ENCODE peak calls at places on chromosomes 13 and 19, in five cellular contexts. One of them, this sample, is unnamed.

GRCh38 chr19:7869453-7869909 is 4.7 kb downstream of the PRR36 start:
- DNase-seq in esophagus squamous epithelium: no peak
- DNase-seq in fibroblast of lung: peak; percentile 25
- DNase-seq in PC-3: peak; percentile 80
- DNase-seq in body of pancreas: peak; percentile 83
- DNase-seq in this sample: peak; percentile 67

GRCh38 chr19:7677664-7678311 is 898 bp downstream of the MCEMP1 start:
- DNase-seq in esophagus squamous epithelium: no peak
- DNase-seq in fibroblast of lung: no peak
- DNase-seq in PC-3: no peak
- DNase-seq in body of pancreas: no peak
- DNase-seq in this sample: no peak

GRCh38 chr19:52034051-52034728 is 6.0 kb upstream of the ZNF614 start:
- DNase-seq in esophagus squamous epithelium: no peak
- DNase-seq in fibroblast of lung: peak; percentile 24
- DNase-seq in PC-3: no peak
- DNase-seq in body of pancreas: no peak
- DNase-seq in this sample: no peak

GRCh38 chr13:94346261-94347019 is 133.0 kb downstream of the DCT start:
- DNase-seq in esophagus squamous epithelium: no peak
- DNase-seq in fibroblast of lung: no peak
- DNase-seq in PC-3: no peak
- DNase-seq in body of pancreas: no peak
- DNase-seq in this sample: no peak

GRCh38 chr19:15022752-15023151 is 26.5 kb upstream of the CASP14 start:
- DNase-seq in esophagus squamous epithelium: no peak
- DNase-seq in fibroblast of lung: no peak
- DNase-seq in PC-3: no peak
- DNase-seq in body of pancreas: peak; percentile 90
- DNase-seq in this sample: no peak

GRCh38 chr19:10315335-10316214 is at the start of gene FDX2:
- DNase-seq in esophagus squamous epithelium: no peak
- DNase-seq in fibroblast of lung: peak; percentile 72
- DNase-seq in PC-3: peak; percentile 90
- DNase-seq in body of pancreas: peak; percentile 93
- DNase-seq in this sample: peak; percentile 90

GRCh38 chr19:49133621-49134454 is 14.5 kb downstream of the PPFIA3 start:
- DNase-seq in esophagus squamous epithelium: no peak
- DNase-seq in fibroblast of lung: peak; percentile 63
- DNase-seq in PC-3: no peak
- DNase-seq in body of pancreas: peak; percentile 77
- DNase-seq in this sample: peak; percentile 88

GRCh38 chr19:43841990-43842389 is 14.9 kb downstream of the ZNF283 start:
- DNase-seq in esophagus squamous epithelium: no peak
- DNase-seq in fibroblast of lung: no peak
- DNase-seq in PC-3: no peak
- DNase-seq in body of pancreas: no peak
- DNase-seq in this sample: no peak

GRCh38 chr13:97344250-97345175 is 89.5 kb upstream of the RAP2A start:
- DNase-seq in esophagus squamous epithelium: no peak
- DNase-seq in fibroblast of lung: peak; percentile 75
- DNase-seq in PC-3: peak; percentile 68
- DNase-seq in body of pancreas: peak; percentile 76
- DNase-seq in this sample: peak; percentile 79

GRCh38 chr19:54418930-54419800 is 3.9 kb downstream of the TTYH1 start:
- DNase-seq in esophagus squamous epithelium: no peak
- DNase-seq in fibroblast of lung: no peak
- DNase-seq in PC-3: no peak
- DNase-seq in body of pancreas: no peak
- DNase-seq in this sample: no peak

GRCh38 chr19:32676895-32677359 is 1.3 kb downstream of the RGS9BP start:
- DNase-seq in esophagus squamous epithelium: no peak
- DNase-seq in fibroblast of lung: no peak
- DNase-seq in PC-3: no peak
- DNase-seq in body of pancreas: no peak
- DNase-seq in this sample: no peak

GRCh38 chr13:37211542-37211941 is 106.1 kb upstream of the CSNK1A1L start:
- DNase-seq in esophagus squamous epithelium: no peak
- DNase-seq in fibroblast of lung: no peak
- DNase-seq in PC-3: no peak
- DNase-seq in body of pancreas: no peak
- DNase-seq in this sample: no peak

GRCh38 chr13:108200781-108201398 is 14.4 kb downstream of the LIG4 start:
- DNase-seq in esophagus squamous epithelium: no peak
- DNase-seq in fibroblast of lung: peak; percentile 22
- DNase-seq in PC-3: peak; percentile 61
- DNase-seq in body of pancreas: no peak
- DNase-seq in this sample: no peak

GRCh38 chr19:36115453-36116343 is at the start of gene TBCB:
- DNase-seq in esophagus squamous epithelium: peak; percentile 80
- DNase-seq in fibroblast of lung: peak; percentile 27
- DNase-seq in PC-3: no peak
- DNase-seq in body of pancreas: no peak
- DNase-seq in this sample: peak; percentile 81

GRCh38 chr19:4506449-4507149 is 11.7 kb downstream of the PLIN4 start:
- DNase-seq in esophagus squamous epithelium: no peak
- DNase-seq in fibroblast of lung: peak; percentile 44
- DNase-seq in PC-3: peak; percentile 70
- DNase-seq in body of pancreas: no peak
- DNase-seq in this sample: no peak

GRCh38 chr13:40505196-40505595 is 161.2 kb downstream of the FOXO1 start:
- DNase-seq in esophagus squamous epithelium: no peak
- DNase-seq in fibroblast of lung: no peak
- DNase-seq in PC-3: peak; percentile 7
- DNase-seq in body of pancreas: no peak
- DNase-seq in this sample: no peak

GRCh38 chr19:16951529-16951928 is 62.7 kb downstream of the F2RL3 start:
- DNase-seq in esophagus squamous epithelium: no peak
- DNase-seq in fibroblast of lung: no peak
- DNase-seq in PC-3: peak; percentile 50
- DNase-seq in body of pancreas: no peak
- DNase-seq in this sample: no peak

GRCh38 chr13:73945871-73946270 is 188.3 kb downstream of the KLF12 start:
- DNase-seq in esophagus squamous epithelium: no peak
- DNase-seq in fibroblast of lung: no peak
- DNase-seq in PC-3: no peak
- DNase-seq in body of pancreas: no peak
- DNase-seq in this sample: no peak
- H3K4me1 ChIP-seq in esophagus squamous epithelium: no peaks in the 10 kb centered on the region
- H3K4me1 ChIP-seq in fibroblast of lung: no peaks in the 10 kb centered on the region
- H3K4me1 ChIP-seq in PC-3: no peaks in the 10 kb centered on the region
- H3K4me1 ChIP-seq in body of pancreas: no peaks in the 10 kb centered on the region
- H3K4me1 ChIP-seq in this sample: no peaks in the 10 kb centered on the region

DNA sequence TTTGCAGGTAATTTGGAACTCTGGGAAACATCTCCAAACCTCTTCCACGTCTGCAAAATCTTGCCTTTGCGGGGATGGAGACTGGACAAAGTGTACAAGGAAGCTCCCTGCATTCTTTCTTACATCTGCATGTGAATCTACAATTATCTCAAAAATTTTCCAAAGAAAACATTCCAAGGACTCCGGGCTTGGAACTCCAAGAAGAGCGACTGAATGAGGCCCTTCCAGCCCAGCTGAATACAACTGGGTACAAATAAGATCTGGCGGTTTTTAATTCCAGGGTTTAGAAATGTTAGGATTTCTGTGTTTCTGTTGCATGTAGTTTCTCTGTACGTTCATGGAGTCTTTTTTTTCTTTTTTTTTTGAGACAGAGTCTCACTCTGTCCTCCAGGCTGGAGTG is 28.5 kb downstream of the EXOC3L2 start:
- DNase-seq in esophagus squamous epithelium: no peak
- DNase-seq in fibroblast of lung: no peak
- DNase-seq in PC-3: no peak
- DNase-seq in body of pancreas: no peak
- DNase-seq in this sample: no peak
- H3K27me3 ChIP-seq in esophagus squamous epithelium: no peaks in the 10 kb centered on the region
- H3K27me3 ChIP-seq in fibroblast of lung: peaks cover 34% of the 10 kb centered on the region
- H3K27me3 ChIP-seq in PC-3: peaks cover 12% of the 10 kb centered on the region
- H3K27me3 ChIP-seq in body of pancreas: peaks cover 11% of the 10 kb centered on the region
- H3K27me3 ChIP-seq in this sample: peaks cover 6% of the 10 kb centered on the region

DNA sequence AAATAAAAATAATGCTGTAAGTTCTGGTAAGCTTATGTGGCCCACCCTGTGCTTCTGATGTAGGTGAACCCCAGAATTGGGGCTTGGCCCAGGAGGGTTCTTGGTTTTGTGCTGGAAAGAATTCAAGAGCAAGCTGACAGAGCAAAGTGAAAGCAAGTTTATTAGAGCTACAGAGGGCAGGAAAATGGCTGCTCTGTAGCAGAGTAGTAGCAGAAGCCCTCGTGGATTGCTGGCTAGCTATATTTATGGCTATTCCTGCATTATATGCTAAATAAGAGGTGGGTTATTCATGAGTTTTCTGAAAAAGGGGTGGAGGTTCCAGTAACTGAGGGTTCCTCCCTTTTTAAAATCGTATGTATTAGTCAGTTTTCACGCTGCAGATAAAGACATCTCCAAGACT is 20.5 kb upstream of the ZNF599 start:
- DNase-seq in esophagus squamous epithelium: no peak
- DNase-seq in fibroblast of lung: no peak
- DNase-seq in PC-3: no peak
- DNase-seq in body of pancreas: no peak
- DNase-seq in this sample: no peak
- H3K4me3 ChIP-seq in esophagus squamous epithelium: no peak overlapping the region
- H3K4me3 ChIP-seq in fibroblast of lung: peak overlapping the region; percentile 28
- H3K4me3 ChIP-seq in PC-3: no peak overlapping the region
- H3K4me3 ChIP-seq in body of pancreas: no peak overlapping the region
- H3K4me3 ChIP-seq in this sample: no peak overlapping the region

GRCh38 chr13:33678084-33678483 is 139.9 kb upstream of the RFC3 start:
- DNase-seq in esophagus squamous epithelium: no peak
- DNase-seq in fibroblast of lung: no peak
- DNase-seq in PC-3: no peak
- DNase-seq in body of pancreas: no peak
- DNase-seq in this sample: no peak

GRCh38 chr13:33676700-33677048 is 141.3 kb upstream of the RFC3 start:
- DNase-seq in esophagus squamous epithelium: no peak
- DNase-seq in fibroblast of lung: peak; percentile 45
- DNase-seq in PC-3: peak; percentile 65
- DNase-seq in body of pancreas: peak; percentile 84
- DNase-seq in this sample: peak; percentile 84

GRCh38 chr13:33678906-33679657 is 138.9 kb upstream of the RFC3 start:
- DNase-seq in esophagus squamous epithelium: no peak
- DNase-seq in fibroblast of lung: peak; percentile 34
- DNase-seq in PC-3: peak; percentile 90
- DNase-seq in body of pancreas: peak; percentile 81
- DNase-seq in this sample: peak; percentile 94

GRCh38 chr13:33677215-33677614 is 140.7 kb upstream of the RFC3 start:
- DNase-seq in esophagus squamous epithelium: no peak
- DNase-seq in fibroblast of lung: no peak
- DNase-seq in PC-3: no peak
- DNase-seq in body of pancreas: no peak
- DNase-seq in this sample: peak; percentile 78

GRCh38 chr13:33676045-33676699 is 141.8 kb upstream of the RFC3 start:
- DNase-seq in esophagus squamous epithelium: no peak
- DNase-seq in fibroblast of lung: peak; percentile 6
- DNase-seq in PC-3: peak; percentile 36
- DNase-seq in body of pancreas: peak; percentile 75
- DNase-seq in this sample: peak; percentile 71
- H3K4me1 ChIP-seq in esophagus squamous epithelium: no peaks in the 10 kb centered on the region
- H3K4me1 ChIP-seq in fibroblast of lung: no peaks in the 10 kb centered on the region
- H3K4me1 ChIP-seq in PC-3: peaks cover 30% of the 10 kb centered on the region
- H3K4me1 ChIP-seq in body of pancreas: peaks cover 41% of the 10 kb centered on the region
- H3K4me1 ChIP-seq in this sample: peaks cover 5% of the 10 kb centered on the region

GRCh38 chr13:112132142-112132541 is 65.2 kb downstream of the SOX1 start:
- DNase-seq in esophagus squamous epithelium: no peak
- DNase-seq in fibroblast of lung: no peak
- DNase-seq in PC-3: no peak
- DNase-seq in body of pancreas: no peak
- DNase-seq in this sample: no peak

GRCh38 chr13:112133489-112134149 is 66.7 kb downstream of the SOX1 start:
- DNase-seq in esophagus squamous epithelium: no peak
- DNase-seq in fibroblast of lung: no peak
- DNase-seq in PC-3: no peak
- DNase-seq in body of pancreas: no peak
- DNase-seq in this sample: no peak

GRCh38 chr13:112136095-112136494 is 69.1 kb downstream of the SOX1 start:
- DNase-seq in esophagus squamous epithelium: no peak
- DNase-seq in fibroblast of lung: no peak
- DNase-seq in PC-3: no peak
- DNase-seq in body of pancreas: no peak
- DNase-seq in this sample: no peak

GRCh38 chr13:112132619-112133018 is 65.7 kb downstream of the SOX1 start:
- DNase-seq in esophagus squamous epithelium: no peak
- DNase-seq in fibroblast of lung: no peak
- DNase-seq in PC-3: no peak
- DNase-seq in body of pancreas: no peak
- DNase-seq in this sample: no peak

DNA sequence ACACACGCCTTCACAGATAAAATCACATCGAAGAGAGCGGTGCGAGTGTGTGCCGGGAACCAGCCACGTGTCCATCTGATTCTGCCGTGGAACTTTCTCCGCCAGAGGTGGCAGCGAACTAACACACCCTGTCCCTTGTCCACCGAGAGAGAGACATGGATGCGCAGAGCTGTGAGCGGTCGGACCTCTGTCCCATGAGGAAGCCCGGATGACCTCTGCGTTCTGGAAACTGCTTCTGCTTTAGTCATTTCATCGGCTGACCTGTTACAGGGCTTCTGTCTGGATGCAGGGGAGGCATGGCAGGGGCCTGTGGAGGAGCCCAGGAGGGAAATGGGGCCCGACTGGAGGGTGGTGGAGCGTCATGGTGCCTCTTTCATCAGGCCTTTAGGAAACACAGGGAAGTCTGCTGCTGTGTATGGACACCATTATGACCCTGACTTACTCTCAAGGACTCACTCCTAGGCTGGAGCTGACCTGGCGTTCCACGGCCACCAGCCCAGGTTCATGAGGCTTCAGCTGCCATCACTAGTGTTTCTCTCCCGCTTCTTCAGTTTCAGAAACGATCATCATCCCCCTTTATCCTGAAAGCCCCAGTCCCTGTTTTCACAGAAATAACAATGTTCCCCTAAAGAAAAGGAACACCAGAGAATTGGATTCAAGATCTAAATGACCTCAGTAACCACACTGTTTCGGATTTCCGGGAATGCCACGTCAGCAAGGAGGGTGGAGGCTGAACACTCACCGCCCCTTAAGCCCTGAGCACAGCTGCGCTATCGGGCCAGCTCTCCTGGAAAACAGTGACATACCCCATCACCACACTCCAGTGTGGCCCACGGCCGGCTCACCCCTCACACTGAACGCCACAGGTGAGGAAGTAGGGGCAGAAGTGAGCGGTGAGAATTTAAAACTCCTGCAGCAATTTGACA is 67.5 kb downstream of the SOX1 start:
- DNase-seq in esophagus squamous epithelium: no peak
- DNase-seq in fibroblast of lung: no peak
- DNase-seq in PC-3: no peak
- DNase-seq in body of pancreas: no peak
- DNase-seq in this sample: no peak
- H3K27me3 ChIP-seq in esophagus squamous epithelium: no peaks in the 10 kb centered on the region
- H3K27me3 ChIP-seq in fibroblast of lung: no peaks in the 10 kb centered on the region
- H3K27me3 ChIP-seq in PC-3: peaks cover 71% of the 10 kb centered on the region
- H3K27me3 ChIP-seq in body of pancreas: peaks cover 16% of the 10 kb centered on the region
- H3K27me3 ChIP-seq in this sample: no peaks in the 10 kb centered on the region

GRCh38 chr13:99273128-99273527 is 14.9 kb upstream of the GPR18 start:
- DNase-seq in esophagus squamous epithelium: no peak
- DNase-seq in fibroblast of lung: no peak
- DNase-seq in PC-3: no peak
- DNase-seq in body of pancreas: no peak
- DNase-seq in this sample: no peak
- H3K4me3 ChIP-seq in esophagus squamous epithelium: no peak overlapping the region
- H3K4me3 ChIP-seq in fibroblast of lung: no peak overlapping the region
- H3K4me3 ChIP-seq in PC-3: no peak overlapping the region
- H3K4me3 ChIP-seq in body of pancreas: no peak overlapping the region
- H3K4me3 ChIP-seq in this sample: no peak overlapping the region

GRCh38 chr13:80669112-80669511 is 328.2 kb upstream of the SPRY2 start:
- DNase-seq in esophagus squamous epithelium: no peak
- DNase-seq in fibroblast of lung: no peak
- DNase-seq in PC-3: no peak
- DNase-seq in body of pancreas: no peak
- DNase-seq in this sample: no peak
- H3K4me1 ChIP-seq in esophagus squamous epithelium: no peaks in the 10 kb centered on the region
- H3K4me1 ChIP-seq in fibroblast of lung: no peaks in the 10 kb centered on the region
- H3K4me1 ChIP-seq in PC-3: no peaks in the 10 kb centered on the region
- H3K4me1 ChIP-seq in body of pancreas: peaks cover 4% of the 10 kb centered on the region
- H3K4me1 ChIP-seq in this sample: no peaks in the 10 kb centered on the region

This sample was measured in small intestine.